ENCODE peak calls at places on chromosomes 3 and 15, in six cellular contexts. F is ascending aorta, E is transverse colon, G is Karpas-422, M is uterus, Y is neuronal stem cell. L is an unnamed sample.

GRCh38 chr3:27578032-27578431 is 93.8 kb upstream of the SLC4A7 start:
- DNase-seq in F (peak), E (no peak), G (no peak), M (no peak), Y (no peak), L (no peak)

GRCh38 chr3:128133273-128133883 is 9.8 kb upstream of the RUVBL1 start:
- DNase-seq in F (no peak), E (peak), G (peak), M (no peak), Y (peak), L (peak)

GRCh38 chr3:87320748-87321634 is 44.6 kb upstream of the POU1F1 start:
- DNase-seq in F (no peak), E (no peak), G (no peak), M (no peak), Y (no peak), L (no peak)

GRCh38 chr3:152293607-152294006 is 24.9 kb downstream of the MBNL1 start:
- DNase-seq in F (no peak), E (no peak), G (no peak), M (no peak), Y (no peak), L (no peak)

GRCh38 chr3:67034371-67034770 is 36.3 kb downstream of the KBTBD8 start:
- DNase-seq in F (no peak), E (no peak), G (no peak), M (no peak), Y (no peak), L (no peak)

GRCh38 chr3:24565053-24565452 is 70.4 kb upstream of the THRB start:
- DNase-seq in F (no peak), E (no peak), G (no peak), M (no peak), Y (no peak), L (no peak)

GRCh38 chr3:120302361-120302760 is 17.3 kb upstream of the GPR156 start:
- DNase-seq in F (no peak), E (no peak), G (no peak), M (no peak), Y (no peak), L (no peak)

GRCh38 chr3:59709702-59710555 is 660.1 kb upstream of the CFAP20DC start:
- DNase-seq in F (peak), E (peak), G (no peak), M (peak), Y (no peak), L (no peak)

GRCh38 chr3:15342252-15342651 is 9.9 kb upstream of the SH3BP5 start:
- DNase-seq in F (no peak), E (no peak), G (no peak), M (no peak), Y (no peak), L (no peak)
- H3K27ac ChIP-seq in F (no peak), E (no peak), G (no peak), M (no peak), Y (no peak), L (no peak)

GRCh38 chr3:158107508-158108095 is 1.4 kb upstream of the SHOX2 start:
- DNase-seq in F (no peak), E (no peak), G (peak), M (no peak), Y (no peak), L (no peak)
- H3K4me3 ChIP-seq in F (no peak), E (no peak), G (peak), M (no peak), Y (no peak), L (peak)

DNA sequence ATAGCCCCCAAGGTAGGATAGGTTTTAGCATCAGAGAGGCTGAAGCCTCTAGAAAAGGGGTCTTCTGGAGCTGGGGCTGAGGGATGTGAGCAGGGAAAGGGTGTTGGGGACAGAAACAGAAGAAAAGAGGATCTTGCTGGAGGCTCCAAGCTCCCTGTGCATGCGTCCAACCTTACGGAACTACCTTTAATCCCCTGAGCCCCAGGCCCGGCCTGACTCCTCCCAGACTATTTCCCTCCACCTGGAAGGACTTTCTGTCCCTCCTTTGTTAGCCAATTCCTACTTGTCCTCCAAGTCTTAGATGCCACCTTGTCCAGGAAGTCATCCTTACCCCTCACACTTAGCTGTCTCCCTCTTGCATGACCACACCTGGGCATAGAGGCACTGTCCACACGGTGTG is 50.0 kb upstream of the VPS8 start:
- DNase-seq in F (no peak), E (no peak), G (no peak), M (no peak), Y (no peak), L (peak)
- H3K27ac ChIP-seq in F (no peak), E (no peak), G (no peak), M (no peak), Y (no peak), L (peak)

GRCh38 chr15:52857471-52857870 is 67.3 kb upstream of the ONECUT1 start:
- DNase-seq in F (no peak), E (no peak), G (no peak), M (no peak), Y (no peak), L (no peak)

GRCh38 chr15:52858388-52859176 is 68.4 kb upstream of the ONECUT1 start:
- DNase-seq in F (no peak), E (no peak), G (no peak), M (no peak), Y (no peak), L (no peak)

GRCh38 chr15:52855157-52855556 is 65.0 kb upstream of the ONECUT1 start:
- DNase-seq in F (no peak), E (no peak), G (no peak), M (no peak), Y (no peak), L (no peak)

GRCh38 chr15:52856286-52856685 is 66.2 kb upstream of the ONECUT1 start:
- DNase-seq in F (no peak), E (no peak), G (no peak), M (no peak), Y (no peak), L (no peak)

DNA sequence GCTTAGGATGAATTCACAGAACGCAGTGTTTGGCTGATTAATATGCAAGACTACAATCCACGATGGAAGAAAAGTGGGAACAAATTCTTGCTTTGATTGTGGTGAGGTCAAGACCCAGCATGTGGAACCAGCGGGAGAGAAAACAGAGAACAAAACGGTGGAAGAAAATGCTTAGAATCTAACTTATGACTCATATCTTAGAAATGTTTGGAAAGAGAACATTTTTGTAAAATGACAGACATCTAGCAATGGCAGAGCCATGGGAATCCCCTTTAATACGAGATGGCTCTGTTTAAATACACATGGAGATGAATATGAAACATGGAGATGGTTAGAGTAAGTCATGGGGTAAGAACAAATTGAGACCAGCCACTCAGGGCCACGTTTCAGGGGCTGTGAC is 67.8 kb upstream of the ONECUT1 start:
- DNase-seq in F (no peak), E (no peak), G (no peak), M (no peak), Y (peak), L (no peak)
- H3K4me3 ChIP-seq in F (no peak), E (no peak), G (no peak), M (no peak), Y (no peak), L (no peak)

GRCh38 chr3:173839859-173840258 is 442.3 kb downstream of the NLGN1 start:
- DNase-seq in F (no peak), E (no peak), G (no peak), M (no peak), Y (no peak), L (no peak)
- H3K27ac ChIP-seq in F (no peak), E (no peak), G (no peak), M (no peak), Y (no peak), L (no peak)

DNA sequence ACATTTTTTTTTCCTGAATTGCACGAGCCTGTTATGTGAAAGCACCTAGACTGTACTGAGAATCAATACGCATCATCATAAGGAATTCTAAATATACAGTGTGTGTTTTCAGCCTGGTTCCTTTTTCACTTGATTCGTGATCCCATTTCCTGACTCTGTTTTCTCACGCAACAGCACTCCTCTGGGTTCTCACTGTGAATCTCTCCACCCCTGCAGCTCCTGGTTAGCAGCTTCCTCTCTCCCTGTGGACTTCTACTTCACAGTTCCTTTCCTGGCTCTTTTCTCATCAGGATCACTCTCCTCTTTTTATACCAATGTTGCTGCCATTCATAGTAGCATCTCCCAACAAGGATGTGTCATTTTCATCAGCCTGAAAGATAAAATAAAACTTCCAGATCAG is 297.2 kb downstream of the CADM2 start:
- DNase-seq in F (no peak), E (no peak), G (no peak), M (no peak), Y (no peak), L (no peak)
- H3K4me3 ChIP-seq in F (no peak), E (no peak), G (no peak), M (no peak), Y (no peak), L (no peak)

GRCh38 chr3:138846350-138846756 is 11.6 kb upstream of the PIK3CB start:
- DNase-seq in F (no peak), E (no peak), G (no peak), M (no peak), Y (no peak), L (no peak)

GRCh38 chr3:138849541-138849940 is 14.8 kb upstream of the PIK3CB start:
- DNase-seq in F (no peak), E (no peak), G (no peak), M (no peak), Y (no peak), L (no peak)

GRCh38 chr3:138854204-138854603 is 19.5 kb upstream of the PIK3CB start:
- DNase-seq in F (no peak), E (no peak), G (no peak), M (no peak), Y (no peak), L (no peak)

GRCh38 chr3:138848696-138849095 is 14.0 kb upstream of the PIK3CB start:
- DNase-seq in F (no peak), E (no peak), G (no peak), M (no peak), Y (no peak), L (no peak)

DNA sequence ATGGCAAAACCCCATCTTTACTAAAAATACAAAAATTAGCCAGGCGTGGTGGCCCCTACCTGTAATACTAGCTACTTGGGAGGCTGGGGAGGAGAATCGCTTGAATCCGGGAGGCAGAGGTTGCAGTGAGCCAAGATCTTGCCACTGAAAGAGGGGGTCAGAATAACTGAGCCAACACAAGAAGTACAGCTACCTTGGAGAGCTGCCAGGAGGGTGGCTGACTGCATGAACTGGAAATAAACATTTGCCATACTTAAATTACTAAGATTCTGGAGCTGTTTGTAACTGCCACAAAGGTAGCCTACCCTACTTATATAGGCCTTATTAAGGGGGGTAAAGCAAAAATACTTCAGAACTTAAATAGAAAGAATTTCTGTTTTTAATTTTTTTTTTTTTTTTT is 15.4 kb upstream of the PIK3CB start:
- DNase-seq in F (no peak), E (no peak), G (no peak), M (no peak), Y (no peak), L (no peak)
- H3K27ac ChIP-seq in F (no peak), E (no peak), G (no peak), M (no peak), Y (no peak), L (no peak)

DNA sequence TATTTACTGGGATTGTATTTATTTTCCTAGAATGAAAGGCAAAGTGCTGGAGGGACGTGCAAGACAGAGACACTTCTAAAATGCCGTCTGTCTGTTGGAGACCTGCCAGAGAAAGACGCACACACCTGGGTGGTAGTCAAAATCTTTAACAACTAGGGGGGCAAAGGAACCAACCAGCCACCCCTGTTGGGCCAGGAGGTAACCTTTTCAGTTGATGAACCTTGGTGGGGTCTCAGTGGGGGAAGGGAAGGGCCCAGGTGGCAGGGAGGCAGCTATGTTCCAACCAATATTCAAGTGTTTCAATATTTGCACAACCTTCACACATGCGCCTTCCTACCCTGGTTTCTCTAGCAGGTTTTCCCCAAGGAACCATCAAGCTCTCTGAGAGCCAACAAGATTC is 99.0 kb downstream of the MEGF11 start:
- DNase-seq in F (no peak), E (no peak), G (no peak), M (no peak), Y (no peak), L (no peak)
- H3K4me3 ChIP-seq in F (no peak), E (no peak), G (no peak), M (no peak), Y (no peak), L (no peak)

L was measured in WERI-Rb-1.